ENCODE peak calls at places on chromosome 5, in six cellular contexts. Q is neural progenitor cell, K is astrocyte of the spinal cord, O is foreskin fibroblast, A is lower leg skin, C is fibroblast of mammary gland. S is an unnamed sample.

GRCh38 chr5:129945031-129945430 is 40.8 kb downstream of the CHSY3 start:
- DNase-seq in O (peak; percentile 64), A (no peak), C (peak; percentile 89), K (peak; percentile 78), Q (no peak), S (no peak)

GRCh38 chr5:23448627-23449026 is 58.8 kb upstream of the PRDM9 start:
- DNase-seq in K (no peak), A (no peak), C (no peak), Q (no peak), O (no peak), S (no peak)

GRCh38 chr5:149228610-149229297 is 42.9 kb upstream of the AFAP1L1 start:
- DNase-seq in C (peak; percentile 93), Q (peak; percentile 62), K (peak; percentile 88), O (peak; percentile 88), A (peak; percentile 68), S (peak; percentile 76)

GRCh38 chr5:141419074-141419880 is 1.6 kb upstream of the PCDHGA11 start:
- DNase-seq in Q (no peak), O (no peak), C (no peak), K (no peak), A (no peak), S (no peak)

GRCh38 chr5:142977363-142978051 is 207.3 kb downstream of the ARHGAP26 start:
- DNase-seq in C (peak; percentile 88), O (peak; percentile 42), K (peak; percentile 90), A (no peak), Q (no peak), S (no peak)

GRCh38 chr5:138611295-138612220 is 36.4 kb upstream of the HSPA9 start:
- DNase-seq in K (no peak), O (no peak), C (no peak), A (no peak), Q (peak; percentile 69), S (no peak)

GRCh38 chr5:54443264-54443663 is 12.2 kb upstream of the HSPB3 start:
- DNase-seq in A (no peak), C (peak; percentile 65), K (peak; percentile 47), O (peak; percentile 42), Q (peak; percentile 51), S (no peak)

GRCh38 chr5:138385660-138386059 is 33.2 kb downstream of the KDM3B start:
- DNase-seq in C (no peak), A (no peak), Q (no peak), K (no peak), O (no peak), S (no peak)

GRCh38 chr5:11104543-11105151 is 343.6 kb upstream of the DAP start:
- DNase-seq in C (no peak), A (no peak), O (no peak), Q (peak; percentile 82), K (no peak), S (no peak)

GRCh38 chr5:53819482-53819881 is 259.0 kb downstream of the NDUFS4 start:
- DNase-seq in A (no peak), K (no peak), Q (no peak), C (no peak), O (no peak), S (no peak)

GRCh38 chr5:9313751-9314150 is 232.1 kb downstream of the SEMA5A start:
- DNase-seq in O (no peak), A (no peak), K (no peak), C (no peak), Q (no peak), S (no peak)

GRCh38 chr5:150636391-150637244 is 3.8 kb upstream of the SYNPO start:
- DNase-seq in A (no peak), O (peak; percentile 61), K (peak; percentile 79), C (peak; percentile 66), Q (no peak), S (no peak)

GRCh38 chr5:72702881-72703434 is 113.5 kb upstream of the TNPO1 start:
- DNase-seq in A (no peak), Q (no peak), C (peak; percentile 11), K (no peak), O (peak; percentile 32), S (no peak)

GRCh38 chr5:40210705-40211104 is 469.0 kb upstream of the PTGER4 start:
- DNase-seq in C (no peak), O (no peak), Q (no peak), K (no peak), A (no peak), S (no peak)

GRCh38 chr5:53233653-53234405 is 124.3 kb upstream of the MOCS2 start:
- DNase-seq in A (no peak), C (no peak), Q (no peak), K (no peak), O (no peak), S (no peak)

GRCh38 chr5:64213568-64213967 is 47.9 kb downstream of the RNF180 start:
- DNase-seq in K (no peak), A (no peak), O (no peak), Q (no peak), C (no peak), S (no peak)

GRCh38 chr5:36885566-36886485 is 9.3 kb downstream of the NIPBL start:
- DNase-seq in A (no peak), O (no peak), Q (no peak), K (no peak), C (no peak), S (no peak)

GRCh38 chr5:126267435-126267834 is 155.8 kb upstream of the GRAMD2B start:
- DNase-seq in A (no peak), C (no peak), K (no peak), Q (no peak), O (no peak), S (no peak)

GRCh38 chr5:153777681-153778080 is 261.0 kb downstream of the FAM114A2 start:
- DNase-seq in Q (peak; percentile 90), O (no peak), C (no peak), A (no peak), K (no peak), S (no peak)

GRCh38 chr5:122182491-122182921 is 53.2 kb downstream of the ZNF474 start:
- DNase-seq in K (peak; percentile 92), Q (peak; percentile 15), O (peak; percentile 79), A (peak; percentile 71), C (peak; percentile 88), S (no peak)

GRCh38 chr5:31319338-31319737 is 125.9 kb downstream of the CDH6 start:
- DNase-seq in K (no peak), Q (no peak), A (no peak), C (no peak), O (no peak), S (no peak)

GRCh38 chr5:31317642-31318041 is 124.2 kb downstream of the CDH6 start:
- DNase-seq in K (no peak), Q (peak; percentile 52), A (no peak), O (no peak), C (no peak), S (no peak)
- TF ChIP-seq CTCF in K (no peak), Q (peak; percentile 51), A (no peak), O (no peak), C (no peak), S (no peak)

GRCh38 chr5:93886917-93887361 is 145.5 kb upstream of the POU5F2 start:
- DNase-seq in A (no peak), K (peak; percentile 56), C (peak; percentile 23), Q (no peak), O (no peak), S (no peak)
- H3K4me3 ChIP-seq in A (no peak overlapping the region), K (no peak overlapping the region), C (no peak overlapping the region), Q (no peak overlapping the region), O (peak overlapping the region; percentile 16), S (no peak overlapping the region)

DNA sequence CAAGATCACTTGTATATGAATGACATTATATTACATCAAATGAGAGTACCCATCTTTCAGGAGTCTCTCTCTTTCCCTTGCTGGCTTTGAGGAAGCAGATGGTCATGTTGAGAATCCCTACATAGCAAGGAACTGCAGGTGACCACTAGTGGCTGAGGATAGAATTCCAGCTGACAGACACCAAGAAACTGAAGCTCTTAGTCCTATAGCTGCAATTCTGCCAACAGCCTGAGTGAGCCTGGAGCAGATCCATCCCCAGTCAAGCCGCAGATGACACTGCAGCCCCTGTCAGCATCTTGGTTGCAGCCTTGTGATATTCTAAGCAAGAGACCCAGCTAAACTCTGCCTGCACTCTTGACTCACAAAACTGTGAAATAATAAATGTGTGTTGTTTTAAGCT is 531.5 kb downstream of the CSNK1G3 start:
- DNase-seq in Q (no peak), K (no peak), O (no peak), A (no peak), C (peak; percentile 11), S (no peak)
- TF ChIP-seq CTCF in Q (no peak), K (no peak), O (no peak), A (no peak), C (peak; percentile 17), S (no peak)

DNA sequence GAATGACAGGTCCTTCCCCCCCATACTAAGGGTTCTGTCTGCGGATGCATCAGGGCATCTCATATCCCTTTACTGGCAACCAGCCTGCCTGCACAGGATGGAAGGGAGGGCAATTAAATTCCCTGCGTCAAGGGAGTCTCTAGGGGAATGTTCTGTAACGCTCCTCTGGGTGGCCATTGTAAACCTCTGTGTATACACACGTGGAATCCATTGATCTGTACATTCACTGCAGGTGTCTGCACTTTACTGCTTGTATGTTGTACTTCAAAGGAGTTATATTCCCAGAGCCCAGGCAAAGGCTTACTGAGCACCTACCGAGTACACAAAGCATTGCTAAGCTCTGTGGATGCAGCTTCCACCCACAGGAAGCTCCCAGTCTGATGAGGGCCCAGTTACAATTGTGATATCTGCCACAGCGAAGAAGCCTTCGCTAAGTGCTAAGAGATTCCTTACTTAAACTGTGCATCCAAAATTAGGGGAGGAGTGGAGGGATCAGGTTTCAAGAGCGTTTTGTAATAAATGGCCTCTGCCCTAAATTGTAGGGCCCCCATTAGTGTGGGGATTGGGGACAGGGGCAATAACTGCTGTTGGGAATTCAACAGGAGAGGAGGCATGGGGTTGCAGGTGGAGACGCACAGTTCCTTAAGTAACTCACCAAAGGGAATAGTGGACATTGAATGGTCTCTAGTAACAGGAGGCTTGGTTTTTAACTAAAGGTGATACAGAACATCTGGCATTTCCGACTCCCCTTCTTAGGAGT is 1.5 kb upstream of the RETREG1 start:
- DNase-seq in Q (peak; percentile 8), O (no peak), C (no peak), K (no peak), A (no peak), S (no peak)
- H3K4me3 ChIP-seq in Q (no peak overlapping the region), O (no peak overlapping the region), C (no peak overlapping the region), K (no peak overlapping the region), A (no peak overlapping the region), S (no peak overlapping the region)

GRCh38 chr5:78009937-78010527 is 233.9 kb upstream of the TBCA start:
- DNase-seq in C (peak; percentile 91), A (no peak), Q (no peak), K (peak; percentile 78), O (peak; percentile 74), S (no peak)
- TF ChIP-seq CTCF in C (peak; percentile 19), A (no peak), Q (no peak), K (peak; percentile 8), O (peak; percentile 5), S (no peak)

DNA sequence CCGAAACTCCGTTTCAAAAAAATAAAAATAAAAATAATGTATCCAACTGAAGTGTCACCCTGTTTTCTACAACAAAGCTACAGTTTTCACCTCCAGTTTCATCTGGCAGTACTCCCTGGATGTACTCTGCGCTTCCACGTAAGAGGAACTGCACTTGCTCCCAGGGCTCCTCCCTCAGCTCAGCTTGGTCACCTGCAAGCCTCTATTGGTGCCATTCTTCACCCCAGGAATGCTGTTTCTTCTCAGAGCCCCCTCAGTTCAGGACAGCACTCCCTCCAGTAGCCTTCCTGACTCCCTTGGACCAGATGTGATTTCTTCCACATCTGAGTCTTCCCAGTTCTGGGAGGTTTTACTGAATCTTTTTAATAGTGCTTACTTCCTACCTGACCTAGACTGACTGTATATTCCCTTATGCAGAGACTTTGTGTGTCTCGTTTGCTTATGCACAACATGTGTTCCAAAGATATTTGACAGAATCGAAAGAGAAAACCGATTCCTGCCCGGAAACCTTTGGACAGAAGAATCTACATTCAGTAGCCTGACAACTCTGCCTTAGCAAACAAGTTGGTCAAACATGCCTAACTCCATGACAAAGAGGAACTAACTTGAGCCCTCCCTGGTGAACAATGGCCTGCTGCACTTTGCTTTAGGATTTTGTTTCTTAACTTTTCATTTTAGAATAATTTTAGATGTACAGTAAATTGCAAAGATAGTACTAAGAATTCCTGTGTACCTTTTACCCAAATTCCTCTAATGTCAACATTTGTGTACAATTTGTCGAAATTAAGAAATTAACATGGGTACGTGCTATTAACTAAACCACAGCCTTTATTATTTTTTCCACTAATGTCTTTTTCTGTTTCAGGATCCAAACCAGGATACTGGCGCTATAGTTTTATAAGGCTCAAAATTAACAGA is 814 bp downstream of the CCDC125 start:
- DNase-seq in C (no peak), K (no peak), Q (peak; percentile 8), O (no peak), A (no peak), S (peak; percentile 25)
- H3K4me3 ChIP-seq in C (peak overlapping the region; percentile 84), K (peak overlapping the region; percentile 73), Q (no peak overlapping the region), O (peak overlapping the region; percentile 80), A (peak overlapping the region; percentile 44), S (peak overlapping the region; percentile 86)

S was measured in LNCaP clone FGC.